ENCODE peak calls at places on chromosomes 12 and 14, in seven cellular contexts. U is NCI-H1092 treated with DMSO at 0.1 percent for 48 hours, Z is sigmoid colon, S is HCEC 1CT, G is GM13977, Q is stomach, J is thoracic aorta. O is an unnamed sample.

GRCh38 chr14:47675489-47676300 is at the start of gene MDGA2:
- DNase-seq in G (peak), J (no peak), Z (no peak), U (no peak), Q (no peak), S (no peak), O (no peak)

GRCh38 chr12:84862190-84862589 is 50.4 kb downstream of the SLC6A15 start:
- DNase-seq in J (no peak), Z (no peak), Q (no peak), S (peak), U (no peak), G (no peak), O (no peak)

GRCh38 chr12:89825591-89826449 is 117.2 kb upstream of the ATP2B1 start:
- DNase-seq in U (no peak), Z (no peak), J (no peak), Q (no peak), S (peak), G (no peak), O (peak)

GRCh38 chr14:99603471-99603933 is 505 bp downstream of the CCDC85C start:
- DNase-seq in U (peak), G (no peak), Z (no peak), S (no peak), Q (no peak), J (no peak), O (no peak)

GRCh38 chr14:67137744-67138371 is 51.4 kb upstream of the GARIN2 start:
- DNase-seq in G (peak), U (no peak), J (no peak), Q (no peak), S (peak), Z (no peak), O (no peak)

GRCh38 chr12:65199604-65200003 is 30.2 kb downstream of the LEMD3 start:
- DNase-seq in G (no peak), S (peak), U (no peak), Q (no peak), Z (no peak), J (no peak), O (no peak)

GRCh38 chr14:71113376-71113775 is 206.1 kb downstream of the PCNX1 start:
- DNase-seq in Q (no peak), G (no peak), Z (no peak), J (no peak), U (no peak), S (no peak), O (no peak)

GRCh38 chr12:230925-231671 is 17.1 kb upstream of the SLC6A12 start:
- DNase-seq in S (no peak), Q (no peak), Z (no peak), J (no peak), U (peak), G (no peak), O (no peak)

GRCh38 chr12:104752883-104753282 is 205.2 kb downstream of the SLC41A2 start:
- DNase-seq in Q (no peak), G (no peak), J (no peak), Z (no peak), U (no peak), S (no peak), O (no peak)

GRCh38 chr14:102683399-102684275 is 91.2 kb downstream of the RCOR1 start:
- DNase-seq in S (no peak), Q (peak), G (no peak), Z (no peak), J (no peak), U (no peak), O (no peak)

GRCh38 chr12:94689002-94689645 is 38.8 kb upstream of the TMCC3 start:
- DNase-seq in G (peak), J (no peak), S (peak), Q (no peak), Z (no peak), U (no peak), O (no peak)

GRCh38 chr12:114274131-114274530 is 131.8 kb downstream of the TBX5 start:
- DNase-seq in S (no peak), Q (no peak), U (peak), Z (no peak), G (no peak), J (no peak), O (no peak)

GRCh38 chr12:95513599-95513998 is 37.7 kb downstream of the USP44 start:
- DNase-seq in Q (no peak), G (no peak), J (no peak), U (no peak), Z (no peak), S (no peak), O (no peak)

GRCh38 chr14:55180434-55180833 is 11.0 kb downstream of the DLGAP5 start:
- DNase-seq in Q (no peak), Z (no peak), J (no peak), G (peak), U (no peak), S (no peak), O (no peak)

GRCh38 chr14:50082784-50083466 is 33.4 kb downstream of the VCPKMT start:
- DNase-seq in U (no peak), G (peak), J (no peak), Q (peak), Z (no peak), S (no peak), O (no peak)

GRCh38 chr12:85275359-85275758 is 4.7 kb upstream of the ALX1 start:
- DNase-seq in J (no peak), U (no peak), G (no peak), Z (peak), Q (no peak), S (no peak), O (no peak)

GRCh38 chr12:124847675-124848074 is 16.0 kb downstream of the SCARB1 start:
- DNase-seq in J (no peak), Z (no peak), U (no peak), Q (no peak), G (no peak), S (no peak), O (no peak)

GRCh38 chr12:2824541-2824940 is 10.3 kb downstream of the NRIP2 start:
- DNase-seq in Q (no peak), G (no peak), J (no peak), Z (no peak), U (no peak), S (no peak), O (no peak)

GRCh38 chr14:76772300-76773187 is 11.3 kb downstream of the VASH1 start:
- DNase-seq in S (no peak), G (no peak), J (peak), Q (no peak), U (no peak), Z (peak), O (no peak)

GRCh38 chr14:88098128-88098527 is 93.2 kb downstream of the GPR65 start:
- DNase-seq in S (no peak), J (no peak), Z (no peak), U (no peak), G (no peak), Q (no peak), O (no peak)

GRCh38 chr12:73514672-73515071 is 1023.0 kb upstream of the ATXN7L3B start:
- DNase-seq in S (no peak), Z (no peak), Q (no peak), U (no peak), G (no peak), J (no peak), O (no peak)

GRCh38 chr14:69844171-69844570 is 35.0 kb upstream of the SMOC1 start:
- DNase-seq in Z (no peak), Q (no peak), S (no peak), G (no peak), J (no peak), U (no peak), O (no peak)

GRCh38 chr12:14860490-14860889 is 17.2 kb upstream of the ART4 start:
- DNase-seq in J (no peak), Q (no peak), Z (no peak), S (no peak), U (no peak), G (no peak), O (no peak)

GRCh38 chr14:22466520-22466919 is 122.5 kb downstream of the DAD1 start:
- DNase-seq in Z (no peak), J (no peak), S (peak), G (peak), U (no peak), Q (no peak), O (no peak)

GRCh38 chr12:57096099-57096572 is 7.2 kb downstream of the NAB2 start:
- DNase-seq in Z (no peak), Q (no peak), U (no peak), J (no peak), S (peak), G (peak), O (peak)

GRCh38 chr12:11895421-11896064 is 175.2 kb upstream of the BCL2L14 start:
- DNase-seq in Z (no peak), J (no peak), U (no peak), Q (no peak), S (no peak), G (no peak), O (no peak)

GRCh38 chr12:19553177-19553576 is 113.9 kb downstream of the AEBP2 start:
- DNase-seq in S (no peak), Z (no peak), U (no peak), J (no peak), Q (no peak), G (no peak), O (no peak)

GRCh38 chr14:49505026-49505766 is 81.0 kb downstream of the RPS29 start:
- DNase-seq in Q (no peak), U (no peak), S (no peak), J (no peak), Z (no peak), G (no peak), O (no peak)

GRCh38 chr12:112537710-112538396 is 119.1 kb downstream of the PTPN11 start:
- DNase-seq in U (no peak), Z (no peak), J (no peak), G (no peak), Q (no peak), S (no peak), O (no peak)

GRCh38 chr12:80634903-80635302 is 72.5 kb upstream of the MYF6 start:
- DNase-seq in J (no peak), Z (peak), G (no peak), S (no peak), U (no peak), Q (no peak), O (no peak)

GRCh38 chr14:99174920-99175319 is 97.1 kb downstream of the BCL11B start:
- DNase-seq in U (no peak), Z (peak), S (no peak), Q (peak), J (no peak), G (no peak), O (no peak)

GRCh38 chr14:104749111-104749649 is 3.8 kb upstream of the SIVA1 start:
- DNase-seq in U (peak), J (no peak), S (peak), Z (peak), Q (no peak), G (no peak), O (no peak)